ENCODE peak calls at places on chromosomes 11 and 22, in nine cellular contexts. V is NCI-H1092; M is MM.1S; I is Peyer's patch; G is iPS DF 19.7; F is activated CD4-positive, CD25-positive, alpha-beta regulatory T cell treated with anti-CD3 and anti-CD28 coated beads, Interleukin-2, amount 50 U/mL, for 72 hours; B is left ventricle myocardium superior; K is germinal center; Y is stimulated activated CD4-positive, alpha-beta T cell treated with anti-CD3 and anti-CD28 coated beads, Interleukin-15, amount 100 ng/mL, for 1 hour. D is an unnamed sample.

GRCh38 chr11:106446961-106447360 is 369.5 kb downstream of the AASDHPPT start:
- DNase-seq in V (no peak), B (no peak), K (no peak), F (no peak), M (no peak), Y (no peak), G (no peak), I (no peak), D (no peak)

GRCh38 chr22:22520020-22520656 is at the start of gene ZNF280A:
- DNase-seq in M (no peak), F (no peak), K (no peak), I (no peak), B (no peak), G (peak), V (no peak), Y (no peak), D (no peak)

GRCh38 chr22:24005201-24005600 is at the start of gene GSTT4:
- DNase-seq in G (no peak), F (no peak), K (no peak), B (peak), V (peak), Y (no peak), M (no peak), I (no peak), D (no peak)

GRCh38 chr22:31488988-31489617 is 539 bp downstream of the EIF4ENIF1 start:
- DNase-seq in I (peak), Y (peak), M (peak), F (peak), K (peak), B (peak), G (no peak), V (peak), D (no peak)

GRCh38 chr11:93972790-93973189 is 48.4 kb upstream of the HEPHL1 start:
- DNase-seq in M (no peak), V (no peak), G (no peak), I (no peak), B (no peak), K (no peak), Y (no peak), F (no peak), D (no peak)

GRCh38 chr11:122186439-122187080 is 70.5 kb upstream of the BLID start:
- DNase-seq in B (no peak), V (no peak), G (no peak), F (no peak), M (no peak), K (no peak), I (no peak), Y (no peak), D (no peak)

GRCh38 chr11:74697722-74698121 is 33.5 kb downstream of the CHRDL2 start:
- DNase-seq in G (no peak), V (no peak), F (no peak), M (no peak), Y (no peak), B (no peak), K (no peak), I (no peak), D (no peak)

GRCh38 chr22:31241936-31242335 is 29.8 kb downstream of the LIMK2 start:
- DNase-seq in Y (no peak), I (no peak), B (no peak), V (no peak), K (no peak), F (no peak), G (no peak), M (no peak), D (no peak)

GRCh38 chr11:47572715-47573255 is 6.0 kb downstream of the KBTBD4 start:
- DNase-seq in G (no peak), Y (no peak), M (no peak), V (peak), F (no peak), K (no peak), B (no peak), I (no peak), D (no peak)

GRCh38 chr11:104060004-104060403 is 23.6 kb downstream of the DDI1 start:
- DNase-seq in G (no peak), V (no peak), I (no peak), K (no peak), Y (no peak), M (no peak), F (no peak), B (no peak), D (no peak)

GRCh38 chr11:88515002-88515401 is 177.5 kb upstream of the CTSC start:
- DNase-seq in V (no peak), F (no peak), B (no peak), Y (no peak), I (no peak), K (no peak), M (no peak), G (no peak), D (no peak)

GRCh38 chr11:46557684-46558151 is 36.1 kb downstream of the AMBRA1 start:
- DNase-seq in V (no peak), F (no peak), I (no peak), K (no peak), G (no peak), B (no peak), M (no peak), Y (no peak), D (no peak)

GRCh38 chr22:40077646-40078016 is 82.9 kb downstream of the FAM83F start:
- DNase-seq in B (no peak), F (no peak), Y (no peak), G (no peak), I (no peak), V (no peak), M (no peak), K (no peak), D (no peak)

GRCh38 chr11:110582728-110583432 is 129.4 kb downstream of the ARHGAP20 start:
- DNase-seq in F (no peak), K (no peak), B (no peak), Y (no peak), G (no peak), I (no peak), M (no peak), V (peak), D (no peak)

GRCh38 chr11:130909650-130910049 is 6.6 kb downstream of the SNX19 start:
- DNase-seq in Y (no peak), I (no peak), G (no peak), M (no peak), B (no peak), V (no peak), K (no peak), F (no peak), D (no peak)

GRCh38 chr11:111225871-111226270 is 19.7 kb upstream of the POU2AF2 start:
- DNase-seq in G (no peak), B (no peak), M (no peak), Y (no peak), V (no peak), I (no peak), F (no peak), K (no peak), D (no peak)

GRCh38 chr11:111910637-111911562 is 670 bp downstream of the CRYAB start:
- DNase-seq in F (no peak), Y (no peak), I (no peak), G (no peak), V (no peak), B (peak), K (no peak), M (no peak), D (no peak)

GRCh38 chr11:1345752-1346513 is 36.5 kb upstream of the TOLLIP start:
- DNase-seq in M (no peak), I (no peak), K (no peak), B (no peak), G (no peak), F (no peak), V (no peak), Y (no peak), D (peak)

GRCh38 chr11:1301220-1302000 is 8.0 kb downstream of the TOLLIP start:
- DNase-seq in V (no peak), G (no peak), I (peak), K (no peak), B (no peak), Y (no peak), F (no peak), M (no peak), D (peak)

GRCh38 chr11:105466582-105467228 is 143.2 kb upstream of the GRIA4 start:
- DNase-seq in V (no peak), F (no peak), G (no peak), Y (no peak), I (no peak), B (no peak), K (no peak), M (no peak), D (no peak)

GRCh38 chr11:36427876-36428275 is 82.2 kb downstream of the TRAF6 start:
- DNase-seq in G (no peak), I (no peak), F (no peak), M (no peak), K (no peak), B (no peak), V (no peak), Y (no peak), D (no peak)

GRCh38 chr22:43479962-43480361 is 68.1 kb downstream of the MPPED1 start:
- DNase-seq in V (no peak), I (peak), B (no peak), M (no peak), G (no peak), K (no peak), Y (no peak), F (no peak), D (no peak)

GRCh38 chr11:73387594-73388021 is 11.4 kb downstream of the RELT start:
- DNase-seq in Y (no peak), F (no peak), V (no peak), K (no peak), I (no peak), M (no peak), G (no peak), B (peak), D (no peak)

GRCh38 chr22:44192098-44192810 is 11.5 kb downstream of the PARVG start:
- DNase-seq in K (no peak), I (no peak), G (peak), B (no peak), Y (no peak), V (no peak), F (peak), M (peak), D (peak)

GRCh38 chr11:104095791-104096190 is 59.4 kb downstream of the DDI1 start:
- DNase-seq in M (no peak), I (no peak), G (no peak), K (no peak), B (no peak), V (no peak), F (no peak), Y (no peak), D (no peak)

GRCh38 chr11:119529063-119529845 is 106.3 kb upstream of the THY1 start:
- DNase-seq in B (no peak), K (no peak), G (no peak), V (no peak), M (no peak), I (no peak), Y (no peak), F (no peak), D (peak)

GRCh38 chr11:36509265-36509664 is 807 bp downstream of the TRAF6 start:
- DNase-seq in Y (no peak), B (no peak), K (peak), G (no peak), M (peak), V (no peak), F (no peak), I (no peak), D (no peak)